ENCODE peak calls at places on chromosomes 12 and 14, in seven cellular contexts. V is NCI-H1694 treated with DMSO at 0.1 percent for 48 hours, Z is AML-193, P is left ventricle myocardium inferior, Q is hypothalamus, F is lower leg skin, K is kidney. C is an unnamed sample.

GRCh38 chr12:93461503-93461902 is 5.8 kb upstream of the MRPL42 start:
- DNase-seq in Z (no peak), Q (no peak), V (no peak), P (no peak), F (no peak), K (no peak), C (no peak)

GRCh38 chr14:21347201-21347600 is 36.6 kb downstream of the SUPT16H start:
- DNase-seq in Z (no peak), K (no peak), V (no peak), Q (no peak), P (no peak), F (no peak), C (peak; percentile 2)

GRCh38 chr12:103909811-103910210 is 20.4 kb upstream of the HSP90B1 start:
- DNase-seq in K (no peak), F (no peak), V (no peak), P (no peak), Q (no peak), Z (no peak), C (peak; percentile 52)

GRCh38 chr14:54785111-54785777 is 117.4 kb downstream of the GCH1 start:
- DNase-seq in P (peak; percentile 48), Z (no peak), V (peak; percentile 47), F (no peak), K (no peak), Q (no peak), C (no peak)

GRCh38 chr12:45666452-45667215 is 62.9 kb upstream of the ARID2 start:
- DNase-seq in Z (no peak), V (no peak), F (no peak), P (no peak), K (no peak), Q (no peak), C (no peak)

GRCh38 chr14:100434911-100435455 is 111.8 kb downstream of the SLC25A47 start:
- DNase-seq in Z (no peak), Q (no peak), K (no peak), P (no peak), V (no peak), F (no peak), C (no peak)

GRCh38 chr12:96177013-96177412 is 17.2 kb upstream of the ELK3 start:
- DNase-seq in F (no peak), K (no peak), P (no peak), V (no peak), Q (no peak), Z (peak; percentile 25), C (no peak)

GRCh38 chr14:22981090-22982012 is 1.0 kb downstream of the AJUBA start:
- DNase-seq in Q (no peak), P (no peak), K (peak; percentile 82), V (no peak), Z (no peak), F (no peak), C (peak; percentile 61)

GRCh38 chr14:103126873-103127304 is 3.6 kb downstream of the TNFAIP2 start:
- DNase-seq in V (no peak), Z (no peak), K (peak; percentile 84), Q (peak; percentile 33), F (no peak), P (peak; percentile 60), C (peak; percentile 66)

GRCh38 chr14:24944800-24945199 is 105.1 kb downstream of the STXBP6 start:
- DNase-seq in Q (no peak), K (no peak), F (no peak), V (no peak), P (no peak), Z (no peak), C (no peak)

GRCh38 chr14:86057018-86057667 is 527.2 kb downstream of the FLRT2 start:
- DNase-seq in V (peak; percentile 58), P (no peak), Z (peak; percentile 41), K (no peak), F (no peak), Q (no peak), C (peak; percentile 59)

C was measured in adipocyte.